ENCODE peak calls at places on chromosomes 16 and 17, in ten cellular contexts. Z, U, J, M, Y, X, L, I, T and A are unnamed samples.

GRCh38 chr17:60524463-60525346 is 1.3 kb downstream of the APPBP2 start:
- DNase-seq in Z (no peak), U (no peak), J (no peak), M (no peak), Y (no peak), X (peak), L (no peak), I (peak), T (no peak), A (no peak)

GRCh38 chr16:3731126-3731935 is 14.0 kb upstream of the TRAP1 start:
- DNase-seq in Z (no peak), U (no peak), J (no peak), M (no peak), Y (no peak), X (no peak), L (no peak), I (no peak), T (no peak), A (peak)

GRCh38 chr17:81911277-81911961 is at the start of gene PCYT2:
- DNase-seq in Z (no peak), U (peak), J (peak), M (no peak), Y (peak), X (peak), L (peak), I (peak), T (no peak), A (peak)

GRCh38 chr17:79566251-79566955 is 44.4 kb downstream of the RBFOX3 start:
- DNase-seq in Z (no peak), U (no peak), J (no peak), M (no peak), Y (no peak), X (no peak), L (no peak), I (no peak), T (no peak), A (no peak)

GRCh38 chr17:72518810-72519597 is 398.2 kb downstream of the SOX9 start:
- DNase-seq in Z (no peak), U (no peak), J (no peak), M (no peak), Y (no peak), X (no peak), L (no peak), I (no peak), T (no peak), A (no peak)

GRCh38 chr17:34712481-34713195 is 133.3 kb downstream of the TMEM132E start:
- DNase-seq in Z (no peak), U (no peak), J (no peak), M (no peak), Y (no peak), X (no peak), L (no peak), I (no peak), T (no peak), A (no peak)

GRCh38 chr17:51852603-51853002 is 305.9 kb downstream of the CA10 start:
- DNase-seq in Z (no peak), U (no peak), J (no peak), M (no peak), Y (no peak), X (no peak), L (no peak), I (no peak), T (no peak), A (no peak)

GRCh38 chr17:77366558-77367245 is 225.9 kb downstream of the SEC14L1 start:
- DNase-seq in Z (no peak), U (no peak), J (no peak), M (no peak), Y (peak), X (no peak), L (no peak), I (peak), T (no peak), A (no peak)

GRCh38 chr16:5820472-5820871 is 722.9 kb upstream of the EEF2KMT start:
- DNase-seq in Z (no peak), U (no peak), J (no peak), M (no peak), Y (no peak), X (no peak), L (no peak), I (no peak), T (no peak), A (no peak)

GRCh38 chr16:78446486-78446885 is 347.0 kb downstream of the WWOX start:
- DNase-seq in Z (no peak), U (no peak), J (no peak), M (no peak), Y (no peak), X (no peak), L (no peak), I (no peak), T (no peak), A (no peak)

GRCh38 chr16:1768767-1769401 is 2.5 kb downstream of the NME3 start:
- DNase-seq in Z (no peak), U (no peak), J (no peak), M (no peak), Y (no peak), X (no peak), L (no peak), I (no peak), T (no peak), A (no peak)

GRCh38 chr16:28494141-28494851 is at the start of gene APOBR:
- DNase-seq in Z (no peak), U (peak), J (peak), M (no peak), Y (peak), X (no peak), L (peak), I (no peak), T (no peak), A (no peak)

GRCh38 chr16:75703341-75703740 is 2.1 kb upstream of the DUXB start:
- DNase-seq in Z (no peak), U (no peak), J (no peak), M (peak), Y (no peak), X (no peak), L (no peak), I (peak), T (no peak), A (no peak)

GRCh38 chr16:85773044-85773443 is 22.1 kb upstream of the C16orf74 start:
- DNase-seq in Z (no peak), U (no peak), J (no peak), M (no peak), Y (no peak), X (no peak), L (no peak), I (no peak), T (no peak), A (no peak)

GRCh38 chr17:17669081-17669850 is 12.0 kb upstream of the RAI1 start:
- DNase-seq in Z (no peak), U (no peak), J (no peak), M (no peak), Y (no peak), X (no peak), L (no peak), I (peak), T (no peak), A (no peak)

GRCh38 chr17:8859029-8859803 is 8.3 kb downstream of the PIK3R6 start:
- DNase-seq in Z (no peak), U (no peak), J (no peak), M (peak), Y (no peak), X (no peak), L (no peak), I (peak), T (no peak), A (no peak)

GRCh38 chr17:73902416-73903181 is 258.4 kb upstream of the SDK2 start:
- DNase-seq in Z (no peak), U (no peak), J (no peak), M (no peak), Y (no peak), X (no peak), L (no peak), I (no peak), T (no peak), A (no peak)

GRCh38 chr17:83185023-83186002 is 105.9 kb downstream of the METRNL start:
- DNase-seq in Z (no peak), U (no peak), J (no peak), M (no peak), Y (no peak), X (no peak), L (no peak), I (no peak), T (no peak), A (peak)

GRCh38 chr16:9060225-9060624 is 31.2 kb upstream of the HAPSTR1 start:
- DNase-seq in Z (no peak), U (no peak), J (no peak), M (no peak), Y (no peak), X (no peak), L (no peak), I (no peak), T (no peak), A (no peak)

GRCh38 chr17:75077490-75078096 is 10.2 kb upstream of the SLC16A5 start:
- DNase-seq in Z (no peak), U (peak), J (peak), M (no peak), Y (peak), X (peak), L (no peak), I (no peak), T (no peak), A (peak)

GRCh38 chr17:9658593-9659211 is 13.4 kb downstream of the USP43 start:
- DNase-seq in Z (peak), U (no peak), J (no peak), M (peak), Y (no peak), X (no peak), L (no peak), I (peak), T (no peak), A (no peak)

GRCh38 chr17:83009414-83010322 is 69.7 kb upstream of the METRNL start:
- DNase-seq in Z (no peak), U (no peak), J (no peak), M (no peak), Y (no peak), X (no peak), L (no peak), I (no peak), T (no peak), A (no peak)

GRCh38 chr16:27225536-27226360 is 22.4 kb downstream of the KDM8 start:
- DNase-seq in Z (no peak), U (no peak), J (no peak), M (no peak), Y (no peak), X (no peak), L (no peak), I (no peak), T (no peak), A (no peak)

GRCh38 chr16:87457724-87458423 is 35.0 kb downstream of the ZCCHC14 start:
- DNase-seq in Z (peak), U (no peak), J (no peak), M (peak), Y (no peak), X (peak), L (no peak), I (peak), T (peak), A (no peak)

GRCh38 chr17:56793506-56793905 is 40.2 kb downstream of the C17orf67 start:
- DNase-seq in Z (no peak), U (no peak), J (no peak), M (no peak), Y (no peak), X (no peak), L (no peak), I (no peak), T (no peak), A (no peak)

GRCh38 chr17:64084086-64084939 is 45.6 kb downstream of the ERN1 start:
- DNase-seq in Z (no peak), U (no peak), J (no peak), M (no peak), Y (no peak), X (no peak), L (no peak), I (peak), T (no peak), A (no peak)

GRCh38 chr17:66676421-66676820 is 158.5 kb upstream of the CACNG5 start:
- DNase-seq in Z (no peak), U (no peak), J (no peak), M (no peak), Y (no peak), X (no peak), L (no peak), I (peak), T (no peak), A (no peak)

GRCh38 chr17:27542841-27543463 is 86.7 kb downstream of the KSR1 start:
- DNase-seq in Z (no peak), U (no peak), J (no peak), M (no peak), Y (no peak), X (no peak), L (no peak), I (no peak), T (no peak), A (no peak)

GRCh38 chr17:49859991-49860953 is 12.4 kb upstream of the TAC4 start:
- DNase-seq in Z (no peak), U (no peak), J (no peak), M (no peak), Y (no peak), X (no peak), L (no peak), I (no peak), T (no peak), A (no peak)

GRCh38 chr16:22193134-22193411 is 13.0 kb upstream of the EEF2K start:
- DNase-seq in Z (no peak), U (no peak), J (no peak), M (no peak), Y (no peak), X (no peak), L (no peak), I (no peak), T (no peak), A (no peak)

GRCh38 chr17:41451154-41451728 is 10.5 kb upstream of the KRT38 start:
- DNase-seq in Z (no peak), U (no peak), J (no peak), M (no peak), Y (no peak), X (no peak), L (no peak), I (peak), T (no peak), A (no peak)

GRCh38 chr17:63024716-63025115 is 58.7 kb downstream of the TANC2 start:
- DNase-seq in Z (peak), U (no peak), J (no peak), M (no peak), Y (no peak), X (no peak), L (no peak), I (peak), T (no peak), A (no peak)

GRCh38 chr17:45127583-45128300 is 4.6 kb downstream of the PLCD3 start:
- DNase-seq in Z (no peak), U (no peak), J (no peak), M (no peak), Y (peak), X (peak), L (no peak), I (peak), T (no peak), A (no peak)

GRCh38 chr17:76597156-76598003 is 11.7 kb upstream of the ST6GALNAC2 start:
- DNase-seq in Z (no peak), U (no peak), J (no peak), M (no peak), Y (no peak), X (no peak), L (no peak), I (no peak), T (no peak), A (peak)

GRCh38 chr17:50177983-50178834 is 12.4 kb downstream of the SGCA start:
- DNase-seq in Z (peak), U (no peak), J (peak), M (no peak), Y (peak), X (peak), L (no peak), I (peak), T (no peak), A (peak)

GRCh38 chr17:58121925-58122324 is 26.3 kb upstream of the OR4D1 start:
- DNase-seq in Z (peak), U (peak), J (peak), M (no peak), Y (no peak), X (peak), L (no peak), I (peak), T (no peak), A (no peak)

GRCh38 chr16:50153648-50154368 is 702 bp downstream of the TENT4B start:
- DNase-seq in Z (no peak), U (peak), J (no peak), M (no peak), Y (peak), X (peak), L (no peak), I (peak), T (no peak), A (peak)